ENCODE peak calls at places on chromosomes 16 and 17, in five cellular contexts. N is IMR-90, C is GM12878, R is A549, V is SK-N-SH. G is an unnamed sample.

GRCh38 chr17:17242246-17242645 is 5.3 kb upstream of the FLCN start:
- DNase-seq in N (no peak), R (no peak), C (no peak), V (no peak), G (no peak)

GRCh38 chr16:89722392-89723278 is 1.3 kb downstream of the ZNF276 start:
- DNase-seq in R (peak; percentile 78), N (peak; percentile 16), V (no peak), C (no peak), G (no peak)

GRCh38 chr17:47763913-47764582 is 31.0 kb downstream of the TBX21 start:
- DNase-seq in C (no peak), R (no peak), V (no peak), N (peak; percentile 22), G (no peak)

GRCh38 chr16:1979271-1980025 is 1.8 kb downstream of the NOXO1 start:
- DNase-seq in V (no peak), C (no peak), R (no peak), N (no peak), G (peak; percentile 44)

GRCh38 chr16:65681406-65681805 is 559.5 kb upstream of the CDH11 start:
- DNase-seq in N (no peak), C (no peak), R (no peak), V (no peak), G (no peak)

GRCh38 chr16:72380283-72380682 is 208.3 kb upstream of the PMFBP1 start:
- DNase-seq in C (no peak), V (no peak), R (no peak), N (no peak), G (no peak)

GRCh38 chr17:9240659-9241370 is 219.5 kb downstream of the NTN1 start:
- DNase-seq in R (peak; percentile 36), V (no peak), C (no peak), N (peak; percentile 54), G (peak; percentile 17)

GRCh38 chr16:8564934-8565345 is 25.4 kb downstream of the TMEM114 start:
- DNase-seq in N (no peak), V (no peak), R (no peak), C (no peak), G (no peak)

GRCh38 chr17:78124836-78125137 is 3.8 kb downstream of the TMC6 start:
- DNase-seq in C (no peak), R (no peak), V (no peak), N (no peak), G (no peak)

GRCh38 chr17:40485851-40486512 is 15.4 kb downstream of the TNS4 start:
- DNase-seq in V (no peak), R (peak; percentile 99), C (no peak), N (peak; percentile 100), G (peak; percentile 69)

GRCh38 chr16:86371083-86371803 is 139.1 kb upstream of the FOXF1 start:
- DNase-seq in N (no peak), C (no peak), R (no peak), V (no peak), G (no peak)

GRCh38 chr17:53088501-53088900 is 734.2 kb upstream of the KIF2B start:
- DNase-seq in C (no peak), V (no peak), R (no peak), N (no peak), G (no peak)

GRCh38 chr16:2299121-2299914 is 31.4 kb upstream of the RNPS1 start:
- DNase-seq in C (no peak), R (no peak), N (no peak), V (no peak), G (no peak)

GRCh38 chr17:69779378-69780214 is 295.4 kb upstream of the KCNJ16 start:
- DNase-seq in C (no peak), N (peak; percentile 90), V (no peak), R (peak; percentile 87), G (no peak)

DNA sequence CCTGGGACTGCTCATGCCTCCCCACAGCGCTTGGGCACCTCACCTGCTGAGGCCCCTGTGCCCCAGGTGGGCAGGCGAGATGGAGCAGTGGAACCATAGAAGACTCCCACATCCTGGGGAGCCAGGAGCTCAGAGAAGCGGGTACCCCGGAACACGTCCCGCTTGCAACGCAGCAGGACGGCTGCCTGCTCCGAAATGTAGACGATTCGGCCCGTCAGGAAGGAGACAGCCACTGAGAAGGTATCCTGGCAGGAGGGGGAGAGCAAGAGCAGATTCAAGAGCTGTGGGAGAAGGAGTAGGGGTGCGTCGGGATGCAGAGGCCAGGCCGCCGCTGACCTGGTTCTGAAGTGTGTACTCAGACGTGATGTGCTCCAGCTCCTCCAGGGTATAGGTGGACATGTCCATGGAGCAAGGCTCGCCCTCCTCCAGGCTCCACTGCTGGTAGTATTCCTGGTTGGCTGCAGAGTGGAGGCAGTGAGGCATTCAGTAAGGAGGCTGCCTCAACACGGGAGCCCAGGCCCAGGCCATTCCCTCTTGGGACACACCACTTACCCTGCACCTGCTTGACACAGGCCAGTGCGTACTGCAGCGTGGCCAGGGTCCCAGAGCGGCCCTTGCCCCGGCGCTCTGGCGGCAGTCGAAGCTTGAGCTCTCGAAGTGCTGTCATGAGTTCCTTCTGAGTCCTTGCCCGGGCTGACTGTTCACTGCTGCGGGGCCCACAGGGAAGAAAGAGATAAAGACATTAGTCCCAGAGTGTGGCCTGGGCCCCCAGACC is 2.6 kb downstream of the PER1 start:
- DNase-seq in N (no peak), R (no peak), V (no peak), C (no peak), G (no peak)
- TF ChIP-seq RCOR1 in N (no peak), R (no peak), V (no peak), C (no peak), G (no peak)

GRCh38 chr17:82065193-82065637 is 389 bp downstream of the DUS1L start:
- DNase-seq in V (no peak), C (no peak), N (peak; percentile 24), R (no peak), G (no peak)
- TF ChIP-seq RCOR1 in V (no peak), C (no peak), N (no peak), R (no peak), G (no peak)

DNA sequence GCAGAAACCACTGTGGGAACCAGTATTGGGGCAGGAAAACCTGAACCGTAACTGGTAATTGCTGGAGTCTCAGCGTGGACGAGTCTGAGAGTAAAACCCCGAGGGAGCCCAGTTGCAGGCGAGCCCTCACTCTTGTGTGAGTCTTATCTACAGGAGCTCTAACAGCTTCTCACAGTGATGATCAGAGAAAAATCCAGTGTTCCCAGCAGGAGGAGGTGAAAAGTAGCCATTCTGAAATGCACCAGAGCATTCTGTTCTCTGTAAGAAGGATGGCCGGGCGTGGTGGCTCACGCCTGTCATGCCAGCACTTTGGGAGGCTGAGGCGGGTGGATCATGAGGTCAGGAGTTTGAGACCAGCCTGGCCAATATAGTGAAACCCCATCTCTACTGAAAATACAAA is 161.2 kb downstream of the COPRS start:
- DNase-seq in C (no peak), N (no peak), R (no peak), V (no peak), G (no peak)
- TF ChIP-seq RCOR1 in C (no peak), N (no peak), R (no peak), V (no peak), G (no peak)

GRCh38 chr17:64780096-64781012 is 118.2 kb upstream of the SMURF2 start:
- DNase-seq in N (no peak), R (peak; percentile 62), C (no peak), V (peak; percentile 64), G (no peak)
- TF ChIP-seq RCOR1 in N (no peak), R (no peak), C (no peak), V (no peak), G (no peak)

GRCh38 chr17:79927688-79928501 is 88.7 kb upstream of the CBX4 start:
- DNase-seq in R (no peak), V (no peak), C (no peak), N (no peak), G (no peak)
- TF ChIP-seq RCOR1 in R (no peak), V (no peak), C (no peak), N (no peak), G (no peak)